ENCODE peak calls at places on chromosomes 11 and 22, in four cellular contexts. U, Q, X and Y are unnamed samples.

GRCh38 chr11:45817191-45817590 is 12.2 kb downstream of the SLC35C1 start:
- DNase-seq in Q (no peak), U (no peak), X (no peak), Y (no peak)

GRCh38 chr11:8831861-8832260 is 79.1 kb upstream of the AKIP1 start:
- DNase-seq in Q (no peak), X (no peak), U (no peak), Y (no peak)

GRCh38 chr22:37401401-37401859 is 25.8 kb downstream of the ELFN2 start:
- DNase-seq in U (no peak), Q (no peak), X (no peak), Y (no peak)

GRCh38 chr11:43691332-43691731 is 10.8 kb downstream of the HSD17B12 start:
- DNase-seq in X (no peak), U (no peak), Q (no peak), Y (no peak)

GRCh38 chr22:35524966-35525686 is 15.5 kb upstream of the RASD2 start:
- DNase-seq in X (no peak), U (no peak), Q (no peak), Y (no peak)

GRCh38 chr11:117827521-117828511 is 3.3 kb upstream of the FXYD2 start:
- DNase-seq in Q (peak), U (no peak), X (peak), Y (no peak)

GRCh38 chr11:95715777-95716241 is 73.8 kb downstream of the FAM76B start:
- DNase-seq in U (no peak), X (no peak), Q (no peak), Y (no peak)

GRCh38 chr11:64571050-64571409 is 20.0 kb upstream of the SLC22A12 start:
- DNase-seq in X (no peak), Q (no peak), U (no peak), Y (no peak)

GRCh38 chr22:30694171-30694637 is 470 bp upstream of the OSBP2 start:
- DNase-seq in U (no peak), Q (peak), X (peak), Y (no peak)

GRCh38 chr11:36251716-36252307 is 37.4 kb downstream of the COMMD9 start:
- DNase-seq in U (no peak), X (no peak), Q (no peak), Y (no peak)

GRCh38 chr11:79493555-79494171 is 52.8 kb upstream of the TENM4 start:
- DNase-seq in U (no peak), X (peak), Q (peak), Y (no peak)

GRCh38 chr11:87560352-87560751 is 522.6 kb downstream of the TMEM135 start:
- DNase-seq in X (no peak), Q (no peak), U (no peak), Y (no peak)

GRCh38 chr11:94602430-94603372 is 35.5 kb downstream of the PIWIL4 start:
- DNase-seq in Q (peak), X (peak), U (no peak), Y (no peak)

GRCh38 chr11:94504689-94505293 is 7.5 kb upstream of the C11orf97 start:
- DNase-seq in X (peak), U (no peak), Q (no peak), Y (no peak)

GRCh38 chr22:37162221-37163095 is 12.7 kb upstream of the IL2RB start:
- DNase-seq in Q (peak), X (no peak), U (no peak), Y (no peak)

GRCh38 chr11:129992161-129992944 is 10.3 kb downstream of the PRDM10 start:
- DNase-seq in Q (peak), U (no peak), X (peak), Y (no peak)

GRCh38 chr11:64343740-64344133 is 3.7 kb downstream of the CCDC88B start:
- DNase-seq in X (peak), U (no peak), Q (peak), Y (no peak)

GRCh38 chr11:10581481-10582019 is 13.1 kb upstream of the LYVE1 start:
- DNase-seq in Q (peak), U (no peak), X (no peak), Y (no peak)

GRCh38 chr22:45239378-45240136 is 1.1 kb downstream of the KIAA0930 start:
- DNase-seq in U (no peak), X (no peak), Q (no peak), Y (no peak)